ENCODE peak calls at places on chromosomes 16 and 17, in nine cellular contexts. R is progenitor cell of endocrine pancreas; L is neuronal stem cell; O is ovary; W is BE2C; V is frontal cortex; F is astrocyte of the hippocampus; M is H4; C is activated naive CD4-positive, alpha-beta T cell treated with Interleukin-2 at 50 U/mL for 16 hours. B is an unnamed sample.

GRCh38 chr17:51128089-51128488 is 7.4 kb upstream of the SPAG9 start:
- DNase-seq in W (no peak), M (no peak), V (no peak), F (no peak), C (no peak), R (no peak), O (no peak), L (no peak), B (no peak)

GRCh38 chr17:37743875-37744632 is 805 bp downstream of the HNF1B start:
- DNase-seq in L (peak; percentile 43), V (no peak), M (no peak), W (no peak), C (peak; percentile 14), O (no peak), R (peak; percentile 48), F (peak; percentile 27), B (no peak)

GRCh38 chr17:73829676-73830280 is 185.5 kb upstream of the SDK2 start:
- DNase-seq in F (no peak), M (no peak), W (no peak), O (no peak), R (no peak), L (no peak), V (no peak), C (no peak), B (no peak)

GRCh38 chr17:40518401-40519088 is 17.1 kb upstream of the TNS4 start:
- DNase-seq in C (no peak), O (no peak), M (peak; percentile 43), F (peak; percentile 56), V (no peak), W (no peak), R (no peak), L (no peak), B (no peak)

GRCh38 chr16:15900901-15901465 is 12.6 kb upstream of the CEP20 start:
- DNase-seq in C (no peak), F (no peak), V (no peak), W (no peak), L (no peak), M (no peak), O (no peak), R (no peak), B (no peak)

GRCh38 chr16:57411362-57411976 is 6.9 kb downstream of the CCL17 start:
- DNase-seq in C (no peak), V (no peak), F (no peak), L (no peak), O (no peak), M (no peak), R (no peak), W (no peak), B (no peak)

GRCh38 chr17:43834106-43834505 is 1.2 kb upstream of the MPP3 start:
- DNase-seq in M (no peak), W (no peak), O (no peak), C (no peak), V (no peak), R (no peak), L (no peak), F (peak; percentile 34), B (no peak)

GRCh38 chr16:51888021-51888420 is 658.9 kb downstream of the TOX3 start:
- DNase-seq in O (no peak), W (no peak), V (no peak), C (no peak), F (no peak), R (no peak), M (no peak), L (no peak), B (no peak)

GRCh38 chr17:3772764-3773163 is 28.2 kb downstream of the ITGAE start:
- DNase-seq in V (no peak), F (no peak), O (no peak), R (no peak), M (no peak), L (no peak), W (no peak), C (no peak), B (no peak)

GRCh38 chr16:3651461-3652372 is 2.8 kb upstream of the DNASE1 start:
- DNase-seq in R (no peak), M (no peak), V (no peak), W (no peak), L (no peak), C (no peak), F (no peak), O (peak; percentile 9), B (peak; percentile 47)

GRCh38 chr16:70686376-70687171 is 721 bp upstream of the MTSS2 start:
- DNase-seq in C (no peak), M (no peak), V (no peak), F (no peak), W (no peak), O (no peak), R (no peak), L (no peak), B (peak; percentile 62)

GRCh38 chr17:82328994-82329507 is 4.5 kb downstream of the SECTM1 start:
- DNase-seq in R (no peak), W (no peak), F (no peak), C (no peak), V (no peak), M (no peak), L (no peak), O (no peak), B (peak; percentile 37)

GRCh38 chr16:907819-908218 is 63.0 kb downstream of the LMF1 start:
- DNase-seq in V (no peak), R (no peak), W (peak; percentile 5), C (no peak), L (no peak), O (no peak), M (no peak), F (no peak), B (peak; percentile 12)

GRCh38 chr17:7466644-7467341 is 12.6 kb downstream of the ZBTB4 start:
- DNase-seq in R (no peak), C (no peak), F (peak; percentile 65), W (no peak), O (peak; percentile 74), L (no peak), M (no peak), V (peak; percentile 44), B (peak; percentile 93)

GRCh38 chr17:17415006-17415405 is 61.8 kb upstream of the MED9 start:
- DNase-seq in O (no peak), V (no peak), M (no peak), R (no peak), W (no peak), C (no peak), F (no peak), L (no peak), B (no peak)

GRCh38 chr17:17752822-17753448 is 71.7 kb downstream of the RAI1 start:
- DNase-seq in F (no peak), O (no peak), L (no peak), C (no peak), W (no peak), V (peak; percentile 62), R (no peak), M (no peak), B (no peak)

GRCh38 chr17:19415311-19415710 is 4.3 kb downstream of the RNF112 start:
- DNase-seq in C (no peak), F (no peak), R (no peak), L (no peak), O (no peak), V (no peak), W (no peak), M (no peak), B (no peak)

GRCh38 chr16:66891797-66892196 is 11.5 kb downstream of the PDP2 start:
- DNase-seq in W (no peak), M (no peak), O (no peak), L (no peak), F (no peak), V (no peak), C (no peak), R (no peak), B (peak; percentile 16)

GRCh38 chr16:66273644-66274334 is 92.7 kb upstream of the CDH5 start:
- DNase-seq in L (no peak), R (no peak), V (no peak), M (peak; percentile 32), O (no peak), F (no peak), W (no peak), C (no peak), B (no peak)

GRCh38 chr16:52578829-52579193 is 31.9 kb upstream of the TOX3 start:
- DNase-seq in L (no peak), F (no peak), W (no peak), O (no peak), C (no peak), R (no peak), V (no peak), M (no peak), B (no peak)

GRCh38 chr16:68292425-68292824 is 18.3 kb downstream of the SLC7A6OS start:
- DNase-seq in M (no peak), W (no peak), F (no peak), R (no peak), V (no peak), C (no peak), O (no peak), L (no peak), B (no peak)

GRCh38 chr17:80760501-80760900 is 215.9 kb downstream of the RPTOR start:
- DNase-seq in M (peak; percentile 91), V (no peak), C (no peak), O (no peak), W (no peak), R (no peak), L (no peak), F (peak; percentile 33), B (no peak)

GRCh38 chr17:68095205-68095811 is 59.8 kb downstream of the KPNA2 start:
- DNase-seq in C (no peak), R (no peak), L (no peak), M (no peak), V (no peak), O (no peak), W (no peak), F (no peak), B (no peak)

GRCh38 chr17:74130841-74131240 is 72.6 kb upstream of the RPL38 start:
- DNase-seq in M (no peak), W (no peak), F (no peak), R (no peak), C (no peak), V (no peak), L (no peak), O (no peak), B (no peak)

GRCh38 chr17:50686494-50687199 is 21.1 kb downstream of the ANKRD40 start:
- DNase-seq in M (peak; percentile 91), W (peak; percentile 15), R (no peak), C (no peak), O (peak; percentile 83), F (peak; percentile 96), V (no peak), L (no peak), B (peak; percentile 89)

GRCh38 chr16:303760-304505 is 21.0 kb downstream of the PDIA2 start:
- DNase-seq in O (no peak), F (no peak), L (no peak), M (no peak), C (no peak), R (no peak), W (no peak), V (no peak), B (no peak)

GRCh38 chr17:50051082-50051576 is 4.8 kb upstream of the ITGA3 start:
- DNase-seq in V (no peak), F (peak; percentile 90), W (no peak), C (peak; percentile 68), O (peak; percentile 22), M (peak; percentile 97), R (no peak), L (no peak), B (no peak)